ENCODE peak calls at places on chromosome 16, in nine cellular contexts. One of them, this sample, is unnamed.

GRCh38 chr16:6331770-6332169 is 1000.9 kb upstream of the RBFOX1 start:
- DNase-seq in posterior cingulate gyrus: no peak
- DNase-seq in MV-4-11: no peak
- DNase-seq in naive thymus-derived CD8-positive, alpha-beta T cell: no peak
- DNase-seq in mucosa of gallbladder: no peak
- DNase-seq in mammary epithelial cell: no peak
- DNase-seq in BJ: no peak
- DNase-seq in endothelial cell: no peak
- DNase-seq in MCF 10A: no peak
- DNase-seq in this sample: no peak

GRCh38 chr16:68718596-68718995 is 18.5 kb upstream of the CDH1 start:
- DNase-seq in posterior cingulate gyrus: no peak
- DNase-seq in MV-4-11: no peak
- DNase-seq in naive thymus-derived CD8-positive, alpha-beta T cell: no peak
- DNase-seq in mucosa of gallbladder: no peak
- DNase-seq in mammary epithelial cell: no peak
- DNase-seq in BJ: no peak
- DNase-seq in endothelial cell: no peak
- DNase-seq in MCF 10A: no peak
- DNase-seq in this sample: no peak

GRCh38 chr16:4263504-4264436 is 9.1 kb downstream of the TFAP4 start:
- DNase-seq in posterior cingulate gyrus: no peak
- DNase-seq in MV-4-11: no peak
- DNase-seq in naive thymus-derived CD8-positive, alpha-beta T cell: no peak
- DNase-seq in mucosa of gallbladder: peak
- DNase-seq in mammary epithelial cell: no peak
- DNase-seq in BJ: peak
- DNase-seq in endothelial cell: peak
- DNase-seq in MCF 10A: no peak
- DNase-seq in this sample: no peak

GRCh38 chr16:69494993-69495392 is 70.6 kb downstream of the CYB5B start:
- DNase-seq in posterior cingulate gyrus: no peak
- DNase-seq in MV-4-11: no peak
- DNase-seq in naive thymus-derived CD8-positive, alpha-beta T cell: no peak
- DNase-seq in mucosa of gallbladder: no peak
- DNase-seq in mammary epithelial cell: no peak
- DNase-seq in BJ: no peak
- DNase-seq in endothelial cell: peak
- DNase-seq in MCF 10A: peak
- DNase-seq in this sample: peak

GRCh38 chr16:29821663-29822115 is 1.4 kb downstream of the MVP start:
- DNase-seq in posterior cingulate gyrus: no peak
- DNase-seq in MV-4-11: no peak
- DNase-seq in naive thymus-derived CD8-positive, alpha-beta T cell: no peak
- DNase-seq in mucosa of gallbladder: no peak
- DNase-seq in mammary epithelial cell: peak
- DNase-seq in BJ: peak
- DNase-seq in endothelial cell: no peak
- DNase-seq in MCF 10A: peak
- DNase-seq in this sample: no peak

GRCh38 chr16:65744401-65744800 is 622.1 kb upstream of the CDH5 start:
- DNase-seq in posterior cingulate gyrus: no peak
- DNase-seq in MV-4-11: no peak
- DNase-seq in naive thymus-derived CD8-positive, alpha-beta T cell: no peak
- DNase-seq in mucosa of gallbladder: no peak
- DNase-seq in mammary epithelial cell: no peak
- DNase-seq in BJ: no peak
- DNase-seq in endothelial cell: no peak
- DNase-seq in MCF 10A: no peak
- DNase-seq in this sample: no peak

GRCh38 chr16:25013751-25014499 is 1.2 kb downstream of the ARHGAP17 start:
- DNase-seq in posterior cingulate gyrus: no peak
- DNase-seq in MV-4-11: peak
- DNase-seq in naive thymus-derived CD8-positive, alpha-beta T cell: no peak
- DNase-seq in mucosa of gallbladder: no peak
- DNase-seq in mammary epithelial cell: no peak
- DNase-seq in BJ: no peak
- DNase-seq in endothelial cell: no peak
- DNase-seq in MCF 10A: no peak
- DNase-seq in this sample: no peak

GRCh38 chr16:86381491-86381890 is 128.8 kb upstream of the FOXF1 start:
- DNase-seq in posterior cingulate gyrus: no peak
- DNase-seq in MV-4-11: no peak
- DNase-seq in naive thymus-derived CD8-positive, alpha-beta T cell: no peak
- DNase-seq in mucosa of gallbladder: no peak
- DNase-seq in mammary epithelial cell: no peak
- DNase-seq in BJ: no peak
- DNase-seq in endothelial cell: no peak
- DNase-seq in MCF 10A: no peak
- DNase-seq in this sample: no peak

GRCh38 chr16:78522327-78522726 is 422.9 kb downstream of the WWOX start:
- DNase-seq in posterior cingulate gyrus: no peak
- DNase-seq in MV-4-11: no peak
- DNase-seq in naive thymus-derived CD8-positive, alpha-beta T cell: no peak
- DNase-seq in mucosa of gallbladder: no peak
- DNase-seq in mammary epithelial cell: no peak
- DNase-seq in BJ: no peak
- DNase-seq in endothelial cell: no peak
- DNase-seq in MCF 10A: no peak
- DNase-seq in this sample: no peak

GRCh38 chr16:3471518-3472176 is 23.6 kb downstream of the C16orf90 start:
- DNase-seq in posterior cingulate gyrus: no peak
- DNase-seq in MV-4-11: no peak
- DNase-seq in naive thymus-derived CD8-positive, alpha-beta T cell: peak
- DNase-seq in mucosa of gallbladder: no peak
- DNase-seq in mammary epithelial cell: no peak
- DNase-seq in BJ: no peak
- DNase-seq in endothelial cell: no peak
- DNase-seq in MCF 10A: no peak
- DNase-seq in this sample: no peak

GRCh38 chr16:52569296-52569695 is 22.4 kb upstream of the TOX3 start:
- DNase-seq in posterior cingulate gyrus: no peak
- DNase-seq in MV-4-11: no peak
- DNase-seq in naive thymus-derived CD8-positive, alpha-beta T cell: no peak
- DNase-seq in mucosa of gallbladder: no peak
- DNase-seq in mammary epithelial cell: no peak
- DNase-seq in BJ: no peak
- DNase-seq in endothelial cell: no peak
- DNase-seq in MCF 10A: no peak
- DNase-seq in this sample: no peak

GRCh38 chr16:17194190-17194780 is 276.5 kb downstream of the XYLT1 start:
- DNase-seq in posterior cingulate gyrus: no peak
- DNase-seq in MV-4-11: no peak
- DNase-seq in naive thymus-derived CD8-positive, alpha-beta T cell: peak
- DNase-seq in mucosa of gallbladder: peak
- DNase-seq in mammary epithelial cell: no peak
- DNase-seq in BJ: no peak
- DNase-seq in endothelial cell: peak
- DNase-seq in MCF 10A: no peak
- DNase-seq in this sample: peak

GRCh38 chr16:56667581-56668571 is at the start of gene MT1G:
- DNase-seq in posterior cingulate gyrus: no peak
- DNase-seq in MV-4-11: peak
- DNase-seq in naive thymus-derived CD8-positive, alpha-beta T cell: no peak
- DNase-seq in mucosa of gallbladder: peak
- DNase-seq in mammary epithelial cell: no peak
- DNase-seq in BJ: no peak
- DNase-seq in endothelial cell: no peak
- DNase-seq in MCF 10A: no peak
- DNase-seq in this sample: no peak

GRCh38 chr16:10558746-10559641 is 21.4 kb downstream of the EMP2 start:
- DNase-seq in posterior cingulate gyrus: no peak
- DNase-seq in MV-4-11: no peak
- DNase-seq in naive thymus-derived CD8-positive, alpha-beta T cell: no peak
- DNase-seq in mucosa of gallbladder: peak
- DNase-seq in mammary epithelial cell: peak
- DNase-seq in BJ: peak
- DNase-seq in endothelial cell: no peak
- DNase-seq in MCF 10A: peak
- DNase-seq in this sample: no peak

GRCh38 chr16:89905511-89906140 is 13.0 kb upstream of the MC1R start:
- DNase-seq in posterior cingulate gyrus: no peak
- DNase-seq in MV-4-11: no peak
- DNase-seq in naive thymus-derived CD8-positive, alpha-beta T cell: no peak
- DNase-seq in mucosa of gallbladder: no peak
- DNase-seq in mammary epithelial cell: no peak
- DNase-seq in BJ: no peak
- DNase-seq in endothelial cell: no peak
- DNase-seq in MCF 10A: no peak
- DNase-seq in this sample: no peak

GRCh38 chr16:85375282-85375681 is 237.8 kb upstream of the GSE1 start:
- DNase-seq in posterior cingulate gyrus: no peak
- DNase-seq in MV-4-11: no peak
- DNase-seq in naive thymus-derived CD8-positive, alpha-beta T cell: no peak
- DNase-seq in mucosa of gallbladder: no peak
- DNase-seq in mammary epithelial cell: no peak
- DNase-seq in BJ: no peak
- DNase-seq in endothelial cell: no peak
- DNase-seq in MCF 10A: no peak
- DNase-seq in this sample: no peak

GRCh38 chr16:19088341-19088916 is 21.0 kb downstream of the COQ7 start:
- DNase-seq in posterior cingulate gyrus: no peak
- DNase-seq in MV-4-11: no peak
- DNase-seq in naive thymus-derived CD8-positive, alpha-beta T cell: no peak
- DNase-seq in mucosa of gallbladder: no peak
- DNase-seq in mammary epithelial cell: no peak
- DNase-seq in BJ: no peak
- DNase-seq in endothelial cell: no peak
- DNase-seq in MCF 10A: no peak
- DNase-seq in this sample: no peak